ENCODE peak calls at places on chromosomes 7 and 10, in ten cellular contexts. R is foreskin fibroblast; E is esophagus squamous epithelium; Z is tibial artery; Y is colonic mucosa; Q is heart right ventricle; G is astrocyte of the spinal cord; L is CD4-positive, CD25-positive, alpha-beta regulatory T cell; W is lower leg skin; A is cardiac fibroblast. M is an unnamed sample.

GRCh38 chr7:17302575-17303142 is 4.2 kb downstream of the AHR start:
- DNase-seq in A (peak; percentile 51), R (peak; percentile 74), L (peak; percentile 74), G (peak; percentile 41), W (no peak), E (no peak), Y (no peak), Z (no peak), Q (no peak), M (no peak)

GRCh38 chr7:1811850-1812692 is 142.0 kb downstream of the ELFN1 start:
- DNase-seq in W (peak; percentile 81), Y (no peak), Z (no peak), G (no peak), R (no peak), A (no peak), E (no peak), Q (no peak), L (no peak), M (no peak)

GRCh38 chr10:128530301-128530700 is 404.1 kb upstream of the MKI67 start:
- DNase-seq in G (no peak), W (no peak), E (no peak), Q (no peak), A (peak; percentile 19), L (no peak), R (peak; percentile 12), Y (no peak), Z (no peak), M (no peak)

GRCh38 chr10:76382381-76382851 is 951.0 kb downstream of the LRMDA start:
- DNase-seq in E (no peak), A (peak; percentile 42), G (peak; percentile 69), L (no peak), W (no peak), Y (no peak), Q (no peak), Z (no peak), R (peak; percentile 90), M (peak; percentile 92)

GRCh38 chr10:17428616-17429097 is 25.7 kb downstream of the ST8SIA6 start:
- DNase-seq in L (peak; percentile 96), W (no peak), E (no peak), Y (no peak), Z (no peak), Q (no peak), G (no peak), R (no peak), A (no peak), M (no peak)

GRCh38 chr10:75408911-75409885 is 7.6 kb upstream of the ZNF503 start:
- DNase-seq in A (peak; percentile 56), E (no peak), R (peak; percentile 79), Z (peak; percentile 75), Y (peak; percentile 79), Q (peak; percentile 78), L (no peak), G (peak; percentile 36), W (peak; percentile 94), M (no peak)

GRCh38 chr10:3954615-3955014 is 169.6 kb upstream of the KLF6 start:
- DNase-seq in R (no peak), L (no peak), Z (no peak), Q (no peak), A (no peak), Y (peak; percentile 11), E (no peak), G (no peak), W (no peak), M (no peak)

GRCh38 chr7:133703547-133703946 is 423.6 kb upstream of the LRGUK start:
- DNase-seq in E (no peak), R (peak; percentile 87), L (no peak), Q (peak; percentile 10), A (peak; percentile 59), Z (no peak), G (peak; percentile 85), Y (no peak), W (no peak), M (peak; percentile 90)

DNA sequence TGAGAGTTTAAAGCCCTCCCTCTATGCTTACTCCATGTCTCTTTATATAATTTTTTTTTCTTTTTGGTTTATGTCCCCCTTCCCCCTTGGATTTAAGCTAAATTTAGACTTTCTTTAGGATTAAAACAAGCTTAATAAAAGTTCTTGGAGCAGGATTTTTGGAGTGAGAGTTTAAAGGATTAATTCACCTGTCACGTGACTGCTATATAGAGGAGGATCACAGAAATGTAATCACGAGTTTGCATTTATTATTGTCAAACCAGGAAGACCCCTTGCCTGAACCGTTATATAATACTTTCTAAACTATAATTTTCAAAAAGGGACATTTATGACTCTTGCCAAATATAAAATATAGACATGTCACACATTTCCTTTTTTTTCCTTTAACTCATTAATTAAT is 78.1 kb upstream of the IMMP2L start:
- DNase-seq in A (no peak), L (no peak), W (no peak), E (no peak), Z (no peak), R (no peak), G (no peak), Q (no peak), Y (no peak), M (no peak)
- H3K4me3 ChIP-seq in A (no peak overlapping the region), L (no peak overlapping the region), W (no peak overlapping the region), E (no peak overlapping the region), Z (no peak overlapping the region), R (no peak overlapping the region), G (no peak overlapping the region), Q (no peak overlapping the region), Y (no peak overlapping the region), M (no peak overlapping the region)

DNA sequence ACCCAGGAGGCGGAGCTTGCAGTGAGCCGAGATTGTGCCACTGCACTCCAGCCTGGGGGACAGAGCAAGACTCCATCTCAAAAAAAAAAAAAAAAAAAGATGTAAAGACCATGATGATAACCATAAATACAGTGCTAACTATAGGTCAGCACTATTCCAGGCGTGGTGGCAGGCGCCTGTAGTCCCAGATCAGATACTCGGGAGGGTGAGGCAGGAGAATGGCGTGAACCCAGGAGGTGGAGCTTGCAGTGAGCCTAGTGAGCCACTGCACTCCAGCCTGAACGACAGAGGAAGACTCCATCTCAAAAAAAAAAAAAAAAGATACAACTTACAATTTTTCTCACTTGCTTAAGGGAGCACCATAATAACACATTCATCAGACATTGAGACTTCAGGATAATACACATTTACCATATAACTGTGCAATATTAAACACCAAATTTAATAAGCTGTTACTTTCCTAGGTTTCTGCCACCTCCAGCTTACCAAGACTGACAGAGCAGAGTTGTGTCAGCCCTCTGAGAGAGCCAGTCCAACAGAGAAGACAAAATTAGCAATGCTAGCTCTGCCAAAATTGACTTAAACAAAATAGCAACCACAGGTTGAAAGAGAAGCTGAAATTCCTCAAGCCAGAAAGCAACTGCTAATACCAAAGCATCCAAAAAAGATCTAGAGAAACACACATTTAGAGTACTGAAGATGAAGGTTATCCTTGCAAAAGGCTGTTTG is 8.2 kb downstream of the DNA2 start:
- DNase-seq in W (no peak), Q (no peak), Y (no peak), A (no peak), Z (no peak), R (no peak), E (no peak), L (no peak), G (no peak), M (no peak)
- H3K4me3 ChIP-seq in W (no peak overlapping the region), Q (no peak overlapping the region), Y (no peak overlapping the region), A (no peak overlapping the region), Z (no peak overlapping the region), R (no peak overlapping the region), E (no peak overlapping the region), L (no peak overlapping the region), G (no peak overlapping the region), M (no peak overlapping the region)

GRCh38 chr10:123537188-123537961 is 128.8 kb upstream of the GPR26 start:
- DNase-seq in R (no peak), Y (no peak), W (peak; percentile 50), Z (no peak), L (no peak), A (no peak), G (no peak), E (no peak), Q (no peak), M (no peak)

GRCh38 chr10:123535386-123535785 is 130.8 kb upstream of the GPR26 start:
- DNase-seq in L (no peak), G (no peak), Z (no peak), A (no peak), Y (no peak), R (no peak), Q (no peak), E (no peak), W (peak; percentile 34), M (no peak)

GRCh38 chr10:123536176-123536845 is 129.8 kb upstream of the GPR26 start:
- DNase-seq in Y (no peak), L (no peak), E (no peak), A (no peak), R (no peak), G (no peak), Q (no peak), Z (no peak), W (peak; percentile 53), M (no peak)

GRCh38 chr10:123538401-123539320 is 127.5 kb upstream of the GPR26 start:
- DNase-seq in L (no peak), A (no peak), W (peak; percentile 43), R (no peak), G (no peak), Q (no peak), Y (no peak), E (no peak), Z (no peak), M (no peak)
- H3K4me3 ChIP-seq in L (no peak overlapping the region), A (no peak overlapping the region), W (no peak overlapping the region), R (no peak overlapping the region), G (no peak overlapping the region), Q (no peak overlapping the region), Y (no peak overlapping the region), E (no peak overlapping the region), Z (no peak overlapping the region), M (no peak overlapping the region)

GRCh38 chr10:26781797-26782196 is 79.0 kb downstream of the ABI1 start:
- DNase-seq in Q (no peak), L (no peak), R (peak; percentile 52), Z (no peak), A (no peak), Y (no peak), E (no peak), G (peak; percentile 20), W (no peak), M (no peak)

GRCh38 chr10:26780106-26780792 is 80.5 kb downstream of the ABI1 start:
- DNase-seq in W (no peak), R (no peak), Q (no peak), Z (no peak), G (no peak), L (no peak), E (no peak), A (no peak), Y (no peak), M (no peak)

GRCh38 chr10:26779176-26779860 is 81.4 kb downstream of the ABI1 start:
- DNase-seq in R (no peak), A (no peak), E (no peak), W (no peak), Y (peak; percentile 41), Q (no peak), G (no peak), Z (no peak), L (no peak), M (no peak)

GRCh38 chr10:26777686-26778085 is 80.2 kb downstream of the PDSS1 start:
- DNase-seq in Q (no peak), W (no peak), L (no peak), Z (no peak), R (no peak), A (no peak), Y (no peak), E (no peak), G (no peak), M (no peak)

DNA sequence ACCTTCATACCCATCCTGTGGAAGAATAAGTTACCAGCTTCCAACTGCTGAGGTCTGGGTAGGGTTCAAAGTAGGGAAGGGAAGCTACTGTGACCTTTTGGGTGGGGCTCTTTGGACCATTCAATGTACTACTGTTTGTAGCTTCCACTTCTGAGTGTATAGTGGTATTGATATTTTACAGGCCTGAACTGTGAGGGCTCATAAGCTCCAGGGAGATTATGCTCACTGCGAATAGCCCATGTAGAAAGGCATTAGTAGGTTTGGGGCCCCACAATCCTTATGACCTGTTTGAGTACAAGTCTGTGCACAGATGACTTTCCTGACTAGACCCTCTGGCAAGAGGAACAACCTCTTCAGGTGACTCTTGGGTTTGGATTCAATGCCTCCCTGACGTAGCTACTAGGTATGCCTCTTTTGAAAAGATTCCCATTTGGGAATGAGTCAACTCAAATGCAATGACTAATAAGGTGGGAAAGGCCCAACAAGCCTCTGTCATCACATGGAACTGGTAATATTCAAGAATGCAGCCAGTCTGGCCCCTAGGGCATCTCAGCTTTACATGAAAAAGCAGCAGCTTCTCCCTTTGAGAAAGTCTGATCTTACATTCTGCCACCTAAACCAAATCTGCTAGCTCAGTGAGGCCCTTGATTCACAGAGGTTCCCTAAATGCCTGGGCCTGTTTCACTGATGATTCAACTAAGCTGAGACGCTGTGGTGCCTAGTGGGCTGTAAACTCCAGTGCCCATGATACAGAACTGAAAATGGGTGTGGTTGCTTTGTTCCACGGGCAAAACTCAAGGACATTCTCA is 79.8 kb downstream of the ABI1 start:
- DNase-seq in E (no peak), G (peak; percentile 88), Z (no peak), Y (no peak), W (peak; percentile 80), R (peak; percentile 87), A (peak; percentile 66), L (no peak), Q (no peak), M (peak; percentile 78)
- H3K4me3 ChIP-seq in E (no peak overlapping the region), G (no peak overlapping the region), Z (no peak overlapping the region), Y (no peak overlapping the region), W (no peak overlapping the region), R (no peak overlapping the region), A (no peak overlapping the region), L (peak overlapping the region; percentile 9), Q (no peak overlapping the region), M (no peak overlapping the region)